ENCODE peak calls at places on chromosomes 5 and 9, in nine cellular contexts. One of them, this sample, is unnamed.

GRCh38 chr5:139415221-139415861 is 11.5 kb upstream of the SPATA24 start:
- DNase-seq in fibroblast of pulmonary artery: no peak
- DNase-seq in HFF-Myc: no peak
- DNase-seq in skeletal muscle cell: no peak
- DNase-seq in gastrocnemius medialis: peak; percentile 49
- DNase-seq in mesenchymal stem cell: no peak
- DNase-seq in A549: no peak
- DNase-seq in AG10803: no peak
- DNase-seq in GM12865: no peak
- DNase-seq in this sample: no peak

GRCh38 chr5:140576776-140577201 is 12.2 kb downstream of the SLC35A4 start:
- DNase-seq in GM12865: no peak
- DNase-seq in gastrocnemius medialis: no peak
- DNase-seq in HFF-Myc: no peak
- DNase-seq in skeletal muscle cell: no peak
- DNase-seq in AG10803: no peak
- DNase-seq in fibroblast of pulmonary artery: peak; percentile 29
- DNase-seq in A549: no peak
- DNase-seq in mesenchymal stem cell: no peak
- DNase-seq in this sample: no peak

GRCh38 chr5:147685991-147686390 is 96.5 kb downstream of the JAKMIP2 start:
- DNase-seq in AG10803: no peak
- DNase-seq in mesenchymal stem cell: peak; percentile 4
- DNase-seq in GM12865: no peak
- DNase-seq in A549: no peak
- DNase-seq in gastrocnemius medialis: no peak
- DNase-seq in fibroblast of pulmonary artery: no peak
- DNase-seq in skeletal muscle cell: peak; percentile 14
- DNase-seq in HFF-Myc: no peak
- DNase-seq in this sample: no peak

GRCh38 chr9:87336914-87337333 is 160.7 kb upstream of the DAPK1 start:
- DNase-seq in A549: peak; percentile 44
- DNase-seq in fibroblast of pulmonary artery: peak; percentile 91
- DNase-seq in gastrocnemius medialis: no peak
- DNase-seq in skeletal muscle cell: peak; percentile 54
- DNase-seq in GM12865: peak; percentile 79
- DNase-seq in HFF-Myc: no peak
- DNase-seq in mesenchymal stem cell: peak; percentile 79
- DNase-seq in AG10803: peak; percentile 88
- DNase-seq in this sample: peak; percentile 56

GRCh38 chr5:80153586-80154126 is 102.2 kb downstream of the SERINC5 start:
- DNase-seq in HFF-Myc: no peak
- DNase-seq in mesenchymal stem cell: no peak
- DNase-seq in fibroblast of pulmonary artery: no peak
- DNase-seq in A549: no peak
- DNase-seq in GM12865: no peak
- DNase-seq in gastrocnemius medialis: no peak
- DNase-seq in AG10803: no peak
- DNase-seq in skeletal muscle cell: no peak
- DNase-seq in this sample: no peak

GRCh38 chr9:35696520-35697215 is 6.9 kb upstream of the TPM2 start:
- DNase-seq in mesenchymal stem cell: peak; percentile 61
- DNase-seq in HFF-Myc: no peak
- DNase-seq in fibroblast of pulmonary artery: peak; percentile 63
- DNase-seq in gastrocnemius medialis: no peak
- DNase-seq in AG10803: no peak
- DNase-seq in GM12865: peak; percentile 75
- DNase-seq in skeletal muscle cell: no peak
- DNase-seq in A549: peak; percentile 80
- DNase-seq in this sample: peak; percentile 81

GRCh38 chr5:87645241-87645640 is 232.5 kb upstream of the CCNH start:
- DNase-seq in HFF-Myc: no peak
- DNase-seq in A549: no peak
- DNase-seq in GM12865: no peak
- DNase-seq in gastrocnemius medialis: no peak
- DNase-seq in AG10803: no peak
- DNase-seq in skeletal muscle cell: no peak
- DNase-seq in mesenchymal stem cell: no peak
- DNase-seq in fibroblast of pulmonary artery: no peak
- DNase-seq in this sample: no peak

GRCh38 chr9:4849364-4849763 is 56.6 kb downstream of the RCL1 start:
- DNase-seq in fibroblast of pulmonary artery: no peak
- DNase-seq in AG10803: no peak
- DNase-seq in gastrocnemius medialis: no peak
- DNase-seq in skeletal muscle cell: no peak
- DNase-seq in GM12865: no peak
- DNase-seq in HFF-Myc: no peak
- DNase-seq in mesenchymal stem cell: no peak
- DNase-seq in A549: no peak
- DNase-seq in this sample: no peak

GRCh38 chr5:40551706-40552557 is 127.8 kb upstream of the PTGER4 start:
- DNase-seq in HFF-Myc: peak; percentile 75
- DNase-seq in A549: peak; percentile 59
- DNase-seq in gastrocnemius medialis: no peak
- DNase-seq in mesenchymal stem cell: peak; percentile 84
- DNase-seq in AG10803: peak; percentile 96
- DNase-seq in skeletal muscle cell: peak; percentile 95
- DNase-seq in GM12865: no peak
- DNase-seq in fibroblast of pulmonary artery: peak; percentile 94
- DNase-seq in this sample: peak; percentile 86

DNA sequence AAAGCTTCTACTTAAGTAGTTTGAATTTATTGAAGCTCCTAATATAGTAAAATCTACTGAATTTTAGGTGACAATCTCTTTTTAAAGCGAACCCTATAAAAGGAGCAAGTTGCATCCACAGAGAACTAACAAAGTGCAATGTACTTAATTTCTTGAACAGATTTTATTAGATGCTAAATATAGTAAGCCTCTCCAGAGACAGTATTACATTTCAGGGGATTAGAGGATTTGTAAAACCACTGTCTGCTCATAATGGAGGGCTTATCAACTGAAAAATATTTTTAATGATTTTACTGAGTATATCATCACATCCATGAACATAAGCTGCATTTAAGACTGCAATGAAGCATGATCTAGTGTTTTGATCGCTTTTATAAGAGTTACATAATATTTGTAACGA is 230.0 kb upstream of the EFNA5 start:
- DNase-seq in AG10803: no peak
- DNase-seq in skeletal muscle cell: no peak
- DNase-seq in gastrocnemius medialis: no peak
- DNase-seq in HFF-Myc: no peak
- DNase-seq in A549: no peak
- DNase-seq in GM12865: no peak
- DNase-seq in mesenchymal stem cell: no peak
- DNase-seq in fibroblast of pulmonary artery: no peak
- DNase-seq in this sample: no peak
- H3K4me3 ChIP-seq in AG10803: no peak overlapping the region
- H3K4me3 ChIP-seq in skeletal muscle cell: no peak overlapping the region
- H3K4me3 ChIP-seq in gastrocnemius medialis: no peak overlapping the region
- H3K4me3 ChIP-seq in HFF-Myc: no peak overlapping the region
- H3K4me3 ChIP-seq in A549: no peak overlapping the region
- H3K4me3 ChIP-seq in GM12865: no peak overlapping the region
- H3K4me3 ChIP-seq in mesenchymal stem cell: no peak overlapping the region
- H3K4me3 ChIP-seq in fibroblast of pulmonary artery: no peak overlapping the region
- H3K4me3 ChIP-seq in this sample: no peak overlapping the region

GRCh38 chr5:167147879-167148278 is 1143.6 kb upstream of the WWC1 start:
- DNase-seq in HFF-Myc: no peak
- DNase-seq in gastrocnemius medialis: no peak
- DNase-seq in skeletal muscle cell: peak; percentile 1
- DNase-seq in mesenchymal stem cell: peak; percentile 26
- DNase-seq in A549: no peak
- DNase-seq in GM12865: no peak
- DNase-seq in AG10803: no peak
- DNase-seq in fibroblast of pulmonary artery: no peak
- DNase-seq in this sample: no peak
- H3K4me3 ChIP-seq in HFF-Myc: no peak overlapping the region
- H3K4me3 ChIP-seq in gastrocnemius medialis: no peak overlapping the region
- H3K4me3 ChIP-seq in skeletal muscle cell: no peak overlapping the region
- H3K4me3 ChIP-seq in mesenchymal stem cell: no peak overlapping the region
- H3K4me3 ChIP-seq in A549: no peak overlapping the region
- H3K4me3 ChIP-seq in GM12865: no peak overlapping the region
- H3K4me3 ChIP-seq in AG10803: no peak overlapping the region
- H3K4me3 ChIP-seq in fibroblast of pulmonary artery: no peak overlapping the region
- H3K4me3 ChIP-seq in this sample: no peak overlapping the region

DNA sequence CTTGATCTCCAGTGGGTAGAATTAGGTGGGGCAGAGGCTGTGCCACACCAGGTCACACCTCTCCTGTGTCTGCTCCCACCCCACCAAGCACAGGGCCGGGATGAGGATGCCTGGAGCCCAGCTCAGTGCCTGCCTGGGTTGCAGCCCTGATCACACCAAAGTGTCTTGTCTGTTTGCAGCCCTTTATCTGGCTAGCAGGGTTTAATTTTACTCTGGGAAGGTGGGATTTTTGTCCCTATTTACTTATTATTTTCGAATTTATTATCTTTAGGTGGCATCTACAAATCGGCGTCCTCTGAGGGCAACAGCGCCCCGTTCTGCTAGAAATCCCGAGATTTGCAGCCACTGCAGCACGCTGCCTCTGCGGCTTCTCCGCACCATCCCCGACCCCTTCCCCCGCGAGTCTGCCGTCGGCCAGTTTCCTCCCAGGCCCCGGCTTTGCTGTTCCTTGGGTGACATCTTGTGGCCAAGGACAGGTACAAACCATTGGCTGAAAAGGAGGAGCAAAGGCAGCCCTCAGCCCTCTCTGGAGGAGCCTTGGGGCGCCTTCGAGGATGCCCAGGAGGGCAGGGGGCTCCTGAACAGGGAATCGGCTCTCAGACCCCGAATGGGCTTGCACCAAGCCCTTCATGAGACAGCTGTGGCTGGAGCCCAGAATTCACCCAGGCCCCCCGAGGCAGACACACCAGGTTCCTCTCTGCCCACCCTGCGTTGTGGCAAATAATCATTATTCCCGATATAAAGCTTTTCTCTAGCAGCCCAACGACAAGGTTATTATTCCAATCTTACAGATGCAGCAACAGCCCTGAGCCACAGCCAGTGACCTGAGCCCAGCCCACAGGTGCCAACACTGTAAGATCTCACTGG is 113.0 kb downstream of the GAPVD1 start:
- DNase-seq in skeletal muscle cell: peak; percentile 30
- DNase-seq in AG10803: peak; percentile 70
- DNase-seq in GM12865: peak; percentile 81
- DNase-seq in fibroblast of pulmonary artery: peak; percentile 78
- DNase-seq in HFF-Myc: peak; percentile 25
- DNase-seq in A549: peak; percentile 77
- DNase-seq in gastrocnemius medialis: peak; percentile 31
- DNase-seq in mesenchymal stem cell: peak; percentile 78
- DNase-seq in this sample: peak; percentile 96
- H3K4me3 ChIP-seq in skeletal muscle cell: peak overlapping the region; percentile 39
- H3K4me3 ChIP-seq in AG10803: peak overlapping the region; percentile 53
- H3K4me3 ChIP-seq in GM12865: peak overlapping the region; percentile 33
- H3K4me3 ChIP-seq in fibroblast of pulmonary artery: peak overlapping the region; percentile 43
- H3K4me3 ChIP-seq in HFF-Myc: no peak overlapping the region
- H3K4me3 ChIP-seq in A549: peak overlapping the region; percentile 27
- H3K4me3 ChIP-seq in gastrocnemius medialis: peak overlapping the region; percentile 25
- H3K4me3 ChIP-seq in mesenchymal stem cell: peak overlapping the region; percentile 48
- H3K4me3 ChIP-seq in this sample: peak overlapping the region; percentile 66

GRCh38 chr5:110354896-110355295 is 371.6 kb downstream of the TMEM232 start:
- DNase-seq in skeletal muscle cell: no peak
- DNase-seq in fibroblast of pulmonary artery: no peak
- DNase-seq in HFF-Myc: no peak
- DNase-seq in gastrocnemius medialis: peak; percentile 3
- DNase-seq in mesenchymal stem cell: no peak
- DNase-seq in AG10803: no peak
- DNase-seq in A549: no peak
- DNase-seq in GM12865: no peak
- DNase-seq in this sample: no peak
- H3K4me3 ChIP-seq in skeletal muscle cell: no peak overlapping the region
- H3K4me3 ChIP-seq in fibroblast of pulmonary artery: no peak overlapping the region
- H3K4me3 ChIP-seq in HFF-Myc: no peak overlapping the region
- H3K4me3 ChIP-seq in gastrocnemius medialis: no peak overlapping the region
- H3K4me3 ChIP-seq in mesenchymal stem cell: no peak overlapping the region
- H3K4me3 ChIP-seq in AG10803: no peak overlapping the region
- H3K4me3 ChIP-seq in A549: no peak overlapping the region
- H3K4me3 ChIP-seq in GM12865: no peak overlapping the region
- H3K4me3 ChIP-seq in this sample: no peak overlapping the region

DNA sequence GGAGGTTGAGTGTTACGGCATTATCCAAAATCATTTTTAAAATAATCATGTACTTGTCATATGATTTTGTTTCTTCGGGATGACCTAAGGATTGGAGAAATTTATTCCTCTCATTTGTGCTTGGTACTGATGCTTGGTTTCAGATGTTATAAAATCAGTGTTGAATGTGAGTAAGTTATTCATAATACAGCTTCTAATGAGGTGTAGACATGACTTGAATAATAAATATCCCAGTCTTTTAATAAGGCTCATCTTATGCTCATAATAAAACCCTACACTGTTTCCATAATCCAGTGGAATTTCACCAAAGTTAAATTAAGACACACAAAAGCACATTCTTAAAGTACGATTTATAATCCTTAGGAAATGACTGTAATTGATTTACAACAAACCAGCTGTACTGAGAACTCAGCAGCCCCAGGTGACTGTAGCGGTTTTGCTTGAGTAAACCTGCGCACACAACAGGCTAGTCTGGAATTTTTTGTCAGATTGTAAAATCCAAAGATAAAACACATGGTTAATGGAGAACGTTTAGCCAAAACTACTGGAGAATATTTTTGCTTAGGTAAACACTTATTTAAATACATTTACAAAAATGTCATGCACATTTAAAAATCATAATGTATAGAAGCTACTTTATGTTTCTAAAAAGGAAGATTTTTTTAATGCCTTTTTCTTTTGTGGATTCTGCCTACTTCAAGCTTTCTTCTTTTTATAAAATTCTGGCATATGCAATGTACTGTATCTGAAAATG is 609.8 kb upstream of the GRAMD2B start:
- DNase-seq in HFF-Myc: no peak
- DNase-seq in gastrocnemius medialis: no peak
- DNase-seq in mesenchymal stem cell: no peak
- DNase-seq in skeletal muscle cell: no peak
- DNase-seq in AG10803: no peak
- DNase-seq in GM12865: no peak
- DNase-seq in A549: no peak
- DNase-seq in fibroblast of pulmonary artery: no peak
- DNase-seq in this sample: no peak
- H3K4me3 ChIP-seq in HFF-Myc: no peak overlapping the region
- H3K4me3 ChIP-seq in gastrocnemius medialis: no peak overlapping the region
- H3K4me3 ChIP-seq in mesenchymal stem cell: no peak overlapping the region
- H3K4me3 ChIP-seq in skeletal muscle cell: no peak overlapping the region
- H3K4me3 ChIP-seq in AG10803: no peak overlapping the region
- H3K4me3 ChIP-seq in GM12865: no peak overlapping the region
- H3K4me3 ChIP-seq in A549: no peak overlapping the region
- H3K4me3 ChIP-seq in fibroblast of pulmonary artery: no peak overlapping the region
- H3K4me3 ChIP-seq in this sample: no peak overlapping the region

GRCh38 chr5:154570572-154571324 is 92.7 kb upstream of the HAND1 start:
- DNase-seq in HFF-Myc: no peak
- DNase-seq in skeletal muscle cell: no peak
- DNase-seq in A549: no peak
- DNase-seq in AG10803: no peak
- DNase-seq in mesenchymal stem cell: no peak
- DNase-seq in GM12865: no peak
- DNase-seq in fibroblast of pulmonary artery: no peak
- DNase-seq in gastrocnemius medialis: no peak
- DNase-seq in this sample: no peak
- H3K4me3 ChIP-seq in HFF-Myc: no peak overlapping the region
- H3K4me3 ChIP-seq in skeletal muscle cell: no peak overlapping the region
- H3K4me3 ChIP-seq in A549: no peak overlapping the region
- H3K4me3 ChIP-seq in AG10803: no peak overlapping the region
- H3K4me3 ChIP-seq in mesenchymal stem cell: no peak overlapping the region
- H3K4me3 ChIP-seq in GM12865: no peak overlapping the region
- H3K4me3 ChIP-seq in fibroblast of pulmonary artery: no peak overlapping the region
- H3K4me3 ChIP-seq in gastrocnemius medialis: no peak overlapping the region
- H3K4me3 ChIP-seq in this sample: no peak overlapping the region

GRCh38 chr9:23825143-23825531 is 903 bp downstream of the ELAVL2 start:
- DNase-seq in A549: no peak
- DNase-seq in HFF-Myc: no peak
- DNase-seq in AG10803: no peak
- DNase-seq in GM12865: no peak
- DNase-seq in fibroblast of pulmonary artery: no peak
- DNase-seq in mesenchymal stem cell: no peak
- DNase-seq in gastrocnemius medialis: no peak
- DNase-seq in skeletal muscle cell: no peak
- DNase-seq in this sample: no peak
- H3K4me3 ChIP-seq in A549: peak overlapping the region; percentile 56
- H3K4me3 ChIP-seq in HFF-Myc: no peak overlapping the region
- H3K4me3 ChIP-seq in AG10803: peak overlapping the region; percentile 65
- H3K4me3 ChIP-seq in GM12865: no peak overlapping the region
- H3K4me3 ChIP-seq in fibroblast of pulmonary artery: peak overlapping the region; percentile 43
- H3K4me3 ChIP-seq in mesenchymal stem cell: no peak overlapping the region
- H3K4me3 ChIP-seq in gastrocnemius medialis: peak overlapping the region; percentile 53
- H3K4me3 ChIP-seq in skeletal muscle cell: peak overlapping the region; percentile 65
- H3K4me3 ChIP-seq in this sample: no peak overlapping the region

This sample was measured in osteoblast.